ENCODE peak calls at places on chromosomes 4 and X, in five cellular contexts. E is esophagus muscularis mucosa, J is transverse colon, W is K562, Y is HCT116. F is an unnamed sample.

GRCh38 chrX:9829308-9830267 is 43.4 kb downstream of the SHROOM2 start:
- DNase-seq in W (no peak), Y (peak; percentile 65), E (no peak), J (no peak), F (no peak)

GRCh38 chr4:127505203-127505602 is 127.6 kb upstream of the INTU start:
- DNase-seq in J (no peak), W (no peak), Y (no peak), E (no peak), F (no peak)

GRCh38 chrX:13396887-13397286 is 77.0 kb upstream of the ATXN3L start:
- DNase-seq in E (no peak), W (no peak), Y (no peak), J (no peak), F (no peak)

GRCh38 chrX:9291666-9292065 is 173.2 kb upstream of the TBL1X start:
- DNase-seq in W (no peak), J (no peak), Y (no peak), E (no peak), F (no peak)

GRCh38 chr4:7557447-7557846 is 122.7 kb upstream of the PSAPL1 start:
- DNase-seq in E (no peak), Y (no peak), W (no peak), J (no peak), F (no peak)

GRCh38 chrX:45515262-45516215 is 314.9 kb upstream of the DIPK2B start:
- DNase-seq in W (peak; percentile 5), E (no peak), Y (peak; percentile 62), J (peak; percentile 43), F (no peak)

GRCh38 chr4:139611391-139611790 is 54.2 kb upstream of the MGST2 start:
- DNase-seq in Y (no peak), W (no peak), J (no peak), E (no peak), F (no peak)

GRCh38 chr4:40685300-40685699 is 55.6 kb upstream of the RBM47 start:
- DNase-seq in E (no peak), Y (no peak), W (no peak), J (no peak), F (no peak)

GRCh38 chr4:7987148-7987989 is 47.7 kb upstream of the AFAP1 start:
- DNase-seq in J (peak; percentile 79), E (peak; percentile 95), W (peak; percentile 61), Y (peak; percentile 65), F (no peak)

GRCh38 chr4:156778606-156779005 is 193.0 kb downstream of the PDGFC start:
- DNase-seq in E (no peak), J (no peak), W (no peak), Y (no peak), F (no peak)

GRCh38 chrX:116232833-116233232 is 62.3 kb downstream of the AGTR2 start:
- DNase-seq in Y (no peak), J (no peak), E (no peak), W (no peak), F (no peak)

GRCh38 chr4:143355540-143356217 is 19.0 kb downstream of the GAB1 start:
- DNase-seq in W (no peak), J (no peak), E (no peak), Y (no peak), F (no peak)

GRCh38 chr4:59570850-59571476 is 1629.2 kb upstream of the ADGRL3 start:
- DNase-seq in Y (no peak), W (no peak), J (no peak), E (no peak), F (no peak)

DNA sequence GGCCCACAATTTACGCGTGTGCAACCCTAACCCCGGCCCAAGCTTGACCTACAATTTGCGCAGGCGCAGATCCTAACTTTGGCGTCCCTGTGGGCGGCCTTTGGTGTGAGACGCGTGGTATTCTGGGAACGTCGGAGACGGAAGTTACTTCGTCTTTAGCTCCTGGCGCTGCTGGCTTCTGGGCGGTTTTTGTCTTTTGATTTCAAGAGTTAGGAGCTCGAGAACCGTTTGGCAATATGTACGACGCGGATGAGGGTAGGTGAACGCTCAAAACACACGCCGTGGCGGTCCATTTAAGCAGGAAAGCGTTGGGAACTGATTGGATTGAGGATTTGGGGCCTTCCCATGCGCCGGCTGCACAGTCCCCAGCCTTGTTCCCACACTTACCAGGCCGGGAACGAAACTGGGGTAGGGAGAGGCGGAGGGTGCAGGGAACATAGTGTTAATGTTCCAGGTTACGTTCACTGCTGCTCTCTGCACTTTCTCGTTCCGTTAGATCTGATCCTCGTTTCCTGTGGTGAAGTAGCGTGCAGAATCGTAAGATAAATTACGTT is at the start of gene POLR2B:
- DNase-seq in Y (peak; percentile 93), J (peak; percentile 96), W (peak; percentile 92), E (peak; percentile 98), F (peak; percentile 97)
- TF ChIP-seq POLR2A in Y (peak; percentile 91), J (peak; percentile 86), W (peak; percentile 93), E (peak; percentile 52), F (peak; percentile 56)

GRCh38 chr4:184437565-184437964 is 36.8 kb downstream of the IRF2 start:
- DNase-seq in J (no peak), W (no peak), Y (no peak), E (no peak), F (no peak)

GRCh38 chr4:184433258-184433892 is 41.0 kb downstream of the IRF2 start:
- DNase-seq in J (no peak), W (no peak), Y (no peak), E (no peak), F (no peak)

GRCh38 chr4:184434021-184434420 is 40.3 kb downstream of the IRF2 start:
- DNase-seq in E (no peak), J (no peak), Y (no peak), W (no peak), F (no peak)

GRCh38 chr4:184432127-184432922 is 42.0 kb downstream of the IRF2 start:
- DNase-seq in W (no peak), Y (no peak), J (no peak), E (no peak), F (no peak)

DNA sequence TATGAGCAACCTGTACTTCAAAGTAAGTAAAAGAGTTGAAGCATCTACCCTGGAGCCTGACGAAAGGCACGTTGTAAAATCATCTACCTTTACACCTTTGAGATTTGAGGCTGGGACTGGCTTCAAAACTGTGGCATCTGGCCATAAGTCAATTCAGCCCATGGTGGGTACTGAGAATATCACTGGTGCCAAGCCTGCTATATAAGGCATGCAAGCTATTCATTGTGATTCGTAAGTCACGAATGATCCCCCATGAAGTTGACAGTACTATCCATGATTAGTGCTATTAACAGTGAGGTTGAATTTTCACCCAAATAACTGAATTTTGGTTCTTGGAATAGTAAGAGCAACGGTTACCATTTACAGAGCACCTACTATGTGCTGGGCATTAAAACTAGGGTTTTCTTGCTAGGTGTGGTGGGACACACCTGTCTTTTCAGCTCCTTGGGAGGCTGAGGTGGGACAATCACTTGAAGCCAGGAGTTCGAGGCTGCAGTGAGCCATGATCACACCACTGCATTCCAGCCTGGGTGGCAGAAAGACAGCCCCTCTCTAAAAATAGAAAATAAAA is 39.8 kb downstream of the IRF2 start:
- DNase-seq in W (no peak), J (no peak), E (no peak), Y (no peak), F (no peak)
- H3K4me1 ChIP-seq in W (peaks cover 3% of the 10 kb centered on the region), J (peaks cover 11% of the 10 kb centered on the region), E (peaks cover 27% of the 10 kb centered on the region), Y (no peaks in the 10 kb centered on the region), F (peaks cover 23% of the 10 kb centered on the region)

GRCh38 chr4:34182346-34182745 is 2062.0 kb downstream of the ARAP2 start:
- DNase-seq in J (no peak), W (no peak), E (no peak), Y (no peak), F (no peak)

GRCh38 chr4:34178476-34178875 is 2065.8 kb downstream of the ARAP2 start:
- DNase-seq in W (no peak), J (no peak), Y (no peak), E (no peak), F (no peak)

GRCh38 chr4:34181891-34182290 is 2062.4 kb downstream of the ARAP2 start:
- DNase-seq in Y (peak; percentile 13), J (no peak), E (no peak), W (no peak), F (no peak)

GRCh38 chr4:34183916-34184315 is 2060.4 kb downstream of the ARAP2 start:
- DNase-seq in W (no peak), Y (no peak), E (no peak), J (no peak), F (no peak)

GRCh38 chr4:34181311-34181808 is 2063.0 kb downstream of the ARAP2 start:
- DNase-seq in J (no peak), Y (peak; percentile 80), W (no peak), E (no peak), F (no peak)
- TF ChIP-seq POLR2AphosphoS5 in J (no peak), Y (no peak), W (no peak), E (no peak), F (no peak)

DNA sequence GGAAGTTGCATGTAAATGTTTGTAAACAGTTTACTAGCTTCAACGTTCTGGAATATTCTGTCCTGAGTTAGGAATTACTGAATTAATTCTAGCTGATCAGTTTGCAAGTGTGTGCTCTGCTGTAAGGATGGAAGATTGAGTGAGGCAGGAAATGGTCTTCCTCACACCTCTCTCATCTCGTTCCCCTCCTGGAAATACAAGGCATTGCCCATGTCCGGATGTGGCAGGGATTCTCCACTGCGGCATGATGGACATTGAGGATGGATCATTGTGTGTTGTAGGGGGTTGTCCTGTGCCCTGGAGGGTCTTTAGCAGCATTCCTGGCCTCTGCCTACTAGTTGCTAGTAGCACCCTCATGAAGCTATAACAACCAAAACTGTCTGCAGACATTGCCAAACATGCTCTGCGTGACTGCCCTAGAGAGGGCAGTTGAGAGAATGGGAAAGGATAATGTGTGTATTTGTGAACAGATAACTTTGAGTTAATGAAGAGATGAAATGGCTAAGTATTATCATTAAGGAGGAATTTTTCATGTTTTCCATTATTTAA is 12.6 kb downstream of the CA5B start:
- DNase-seq in J (no peak), Y (no peak), W (no peak), E (no peak), F (no peak)
- TF ChIP-seq POLR2A in J (no peak), Y (no peak), W (no peak), E (no peak), F (no peak)

DNA sequence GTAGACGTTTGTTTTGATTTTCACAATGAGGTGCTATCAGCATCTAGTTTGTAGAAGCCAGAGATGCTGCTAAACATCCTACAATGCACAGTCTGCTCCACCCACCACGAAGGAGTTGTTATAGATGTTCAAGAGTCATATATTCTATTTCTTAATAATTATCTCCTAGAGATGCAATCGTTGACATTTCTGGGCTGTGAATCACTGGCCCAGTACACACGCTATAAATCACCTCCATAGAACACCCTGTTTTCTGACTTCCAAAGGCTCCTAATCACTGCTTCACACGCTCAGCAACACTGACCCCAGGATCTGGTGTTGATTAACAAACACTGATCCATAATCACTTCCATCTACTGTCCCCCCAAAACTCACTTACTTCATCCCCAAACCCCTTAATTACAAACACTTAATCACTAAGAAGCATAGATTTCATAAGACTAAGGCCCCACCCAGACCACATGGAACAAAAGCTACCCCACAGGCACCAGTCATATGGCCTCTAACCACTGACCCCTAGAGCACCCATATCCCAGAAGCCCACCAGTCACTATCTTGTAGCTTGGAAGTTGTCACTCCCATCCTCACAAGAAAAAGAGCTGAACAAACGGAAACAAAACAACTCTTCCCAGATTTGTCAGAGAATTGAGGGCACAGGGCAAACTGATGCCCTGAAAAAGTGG is 31.7 kb upstream of the ZNF41 start:
- DNase-seq in Y (no peak), E (no peak), J (no peak), W (no peak), F (no peak)
- H3K4me1 ChIP-seq in Y (no peaks in the 10 kb centered on the region), E (no peaks in the 10 kb centered on the region), J (no peaks in the 10 kb centered on the region), W (no peaks in the 10 kb centered on the region), F (no peaks in the 10 kb centered on the region)

GRCh38 chr4:120922390-120923200 is at the start of gene PRDM5:
- DNase-seq in Y (no peak), J (peak; percentile 49), W (no peak), E (no peak), F (peak; percentile 78)
- TF ChIP-seq POLR2AphosphoS5 in Y (peak; percentile 8), J (no peak), W (no peak), E (no peak), F (no peak)